ENCODE peak calls at places on chromosomes 13 and 19, in six cellular contexts. X, K, Q, Y, I and P are unnamed samples.
A peak's percentile ranks its signal among the peaks of the same experiment; 100 is the strongest.

GRCh38 chr13:109836629-109837607 is 50.5 kb upstream of the IRS2 start:
- DNase-seq in K (no peak), X (no peak), Y (no peak), Q (no peak), I (no peak), P (no peak)

GRCh38 chr13:40672310-40673060 is 6.0 kb upstream of the FOXO1 start:
- DNase-seq in Y (no peak), Q (peak; percentile 33), K (no peak), I (no peak), X (no peak), P (no peak)

GRCh38 chr19:35755160-35755549 is 1.7 kb downstream of the HSPB6 start:
- DNase-seq in I (no peak), Q (no peak), X (no peak), K (no peak), Y (no peak), P (no peak)

GRCh38 chr13:21613791-21614190 is 9.8 kb upstream of the MICU2 start:
- DNase-seq in Q (no peak), K (no peak), I (no peak), X (no peak), Y (no peak), P (no peak)

GRCh38 chr13:51549050-51549449 is 35.2 kb upstream of the WDFY2 start:
- DNase-seq in X (no peak), Q (no peak), K (no peak), Y (no peak), I (no peak), P (no peak)

GRCh38 chr13:106518535-106518934 is 16.9 kb downstream of the EFNB2 start:
- DNase-seq in I (no peak), Y (no peak), K (no peak), X (no peak), Q (no peak), P (no peak)

GRCh38 chr19:56637976-56638555 is 4.9 kb upstream of the SMIM17 start:
- DNase-seq in I (no peak), Y (peak; percentile 1), X (peak; percentile 15), Q (peak; percentile 28), K (no peak), P (no peak)

GRCh38 chr19:16472992-16473391 is 1.2 kb upstream of the EPS15L1 start:
- DNase-seq in K (no peak), Y (no peak), X (no peak), I (no peak), Q (no peak), P (no peak)

GRCh38 chr19:43524922-43525835 is 1.8 kb downstream of the ETHE1 start:
- DNase-seq in Y (no peak), X (peak; percentile 2), I (peak; percentile 35), Q (peak; percentile 34), K (no peak), P (peak; percentile 24)